ENCODE peak calls at places on chromosome 17, in four cellular contexts. A is A549, O is heart right ventricle, W is cardiac muscle cell. J is an unnamed sample.

GRCh38 chr17:14306602-14307001 is 5.7 kb downstream of the HS3ST3B1 start:
- DNase-seq in W (no peak), O (no peak), A (no peak), J (no peak)

GRCh38 chr17:78408476-78409020 is 30.1 kb downstream of the PGS1 start:
- DNase-seq in O (no peak), W (peak), A (no peak), J (no peak)

GRCh38 chr17:8503807-8504206 is 68.1 kb downstream of the NDEL1 start:
- DNase-seq in W (no peak), A (no peak), O (no peak), J (no peak)

GRCh38 chr17:43515641-43516040 is 30.5 kb downstream of the ETV4 start:
- DNase-seq in A (no peak), O (no peak), W (no peak), J (no peak)

GRCh38 chr17:57421393-57421717 is 165.0 kb downstream of the MSI2 start:
- DNase-seq in A (no peak), O (no peak), W (no peak), J (no peak)

GRCh38 chr17:67289174-67289876 is 44.3 kb upstream of the HELZ start:
- DNase-seq in W (no peak), A (no peak), O (peak), J (peak)

GRCh38 chr17:40062347-40063033 is at the start of gene THRA:
- DNase-seq in O (peak), W (peak), A (peak), J (peak)

GRCh38 chr17:74307984-74308773 is 17.8 kb upstream of the KIF19 start:
- DNase-seq in O (peak), W (no peak), A (no peak), J (no peak)

GRCh38 chr17:2368383-2368782 is 31.1 kb downstream of the SGSM2 start:
- DNase-seq in A (no peak), O (no peak), W (no peak), J (no peak)

GRCh38 chr17:37848690-37849616 is 75.3 kb upstream of the TBC1D3K start:
- DNase-seq in W (no peak), O (no peak), A (peak), J (no peak)

GRCh38 chr17:42132941-42133340 is 10.3 kb downstream of the HSPB9 start:
- DNase-seq in O (peak), W (no peak), A (no peak), J (peak)

GRCh38 chr17:44219126-44219635 is 294 bp downstream of the UBTF start:
- DNase-seq in A (peak), W (no peak), O (peak), J (peak)

GRCh38 chr17:10197362-10197720 is 1.1 kb downstream of the GAS7 start:
- DNase-seq in O (peak), W (peak), A (no peak), J (no peak)

GRCh38 chr17:37708008-37708615 is 36.7 kb downstream of the HNF1B start:
- DNase-seq in A (no peak), O (no peak), W (no peak), J (no peak)

GRCh38 chr17:67276075-67276474 is 31.1 kb upstream of the HELZ start:
- DNase-seq in W (no peak), O (no peak), A (no peak), J (no peak)

GRCh38 chr17:29870836-29871430 is 59.1 kb downstream of the SSH2 start:
- DNase-seq in O (no peak), W (no peak), A (no peak), J (no peak)

GRCh38 chr17:81002409-81003361 is 11.0 kb downstream of the CHMP6 start:
- DNase-seq in A (no peak), O (peak), W (no peak), J (no peak)

GRCh38 chr17:28744104-28744801 is 442 bp downstream of the TRAF4 start:
- DNase-seq in O (no peak), W (peak), A (peak), J (peak)

GRCh38 chr17:38742431-38743308 is 5.5 kb downstream of the PCGF2 start:
- DNase-seq in O (peak), A (no peak), W (no peak), J (peak)

GRCh38 chr17:66948061-66948750 is 16.3 kb upstream of the CACNG4 start:
- DNase-seq in W (no peak), O (no peak), A (no peak), J (no peak)

GRCh38 chr17:35214192-35214591 is 20.0 kb upstream of the SLC35G3 start:
- DNase-seq in W (no peak), O (no peak), A (no peak), J (no peak)

GRCh38 chr17:64218066-64218465 is 45.0 kb downstream of the TEX2 start:
- DNase-seq in A (no peak), O (no peak), W (no peak), J (no peak)

GRCh38 chr17:16026895-16027294 is 27.3 kb downstream of the TTC19 start:
- DNase-seq in O (no peak), A (no peak), W (no peak), J (no peak)

GRCh38 chr17:78568494-78569115 is 8.6 kb downstream of the DNAH17 start:
- DNase-seq in W (no peak), O (no peak), A (no peak), J (no peak)

GRCh38 chr17:34499576-34499975 is 79.8 kb upstream of the TMEM132E start:
- DNase-seq in A (no peak), W (peak), O (no peak), J (no peak)

GRCh38 chr17:43125967-43126910 is 1.1 kb upstream of the BRCA1 start:
- DNase-seq in W (no peak), O (no peak), A (no peak), J (no peak)

GRCh38 chr17:57607553-57608120 is 137.5 kb downstream of the CCDC182 start:
- DNase-seq in A (no peak), O (no peak), W (no peak), J (no peak)

GRCh38 chr17:38579934-38580333 is 25.8 kb downstream of the SRCIN1 start:
- DNase-seq in O (peak), W (peak), A (peak), J (no peak)

GRCh38 chr17:71682174-71682494 is 438.7 kb upstream of the SOX9 start:
- DNase-seq in W (no peak), O (no peak), A (no peak), J (no peak)

GRCh38 chr17:58330997-58331814 is 2.6 kb upstream of the TSPOAP1 start:
- DNase-seq in A (no peak), W (no peak), O (no peak), J (peak)

GRCh38 chr17:11511696-11512095 is 86.6 kb upstream of the DNAH9 start:
- DNase-seq in O (no peak), W (no peak), A (no peak), J (no peak)

GRCh38 chr17:66564992-66565465 is 262.6 kb downstream of the PRKCA start:
- DNase-seq in A (no peak), W (no peak), O (no peak), J (no peak)

GRCh38 chr17:68461122-68461539 is 3.8 kb upstream of the WIPI1 start:
- DNase-seq in A (no peak), W (no peak), O (no peak), J (no peak)

DNA sequence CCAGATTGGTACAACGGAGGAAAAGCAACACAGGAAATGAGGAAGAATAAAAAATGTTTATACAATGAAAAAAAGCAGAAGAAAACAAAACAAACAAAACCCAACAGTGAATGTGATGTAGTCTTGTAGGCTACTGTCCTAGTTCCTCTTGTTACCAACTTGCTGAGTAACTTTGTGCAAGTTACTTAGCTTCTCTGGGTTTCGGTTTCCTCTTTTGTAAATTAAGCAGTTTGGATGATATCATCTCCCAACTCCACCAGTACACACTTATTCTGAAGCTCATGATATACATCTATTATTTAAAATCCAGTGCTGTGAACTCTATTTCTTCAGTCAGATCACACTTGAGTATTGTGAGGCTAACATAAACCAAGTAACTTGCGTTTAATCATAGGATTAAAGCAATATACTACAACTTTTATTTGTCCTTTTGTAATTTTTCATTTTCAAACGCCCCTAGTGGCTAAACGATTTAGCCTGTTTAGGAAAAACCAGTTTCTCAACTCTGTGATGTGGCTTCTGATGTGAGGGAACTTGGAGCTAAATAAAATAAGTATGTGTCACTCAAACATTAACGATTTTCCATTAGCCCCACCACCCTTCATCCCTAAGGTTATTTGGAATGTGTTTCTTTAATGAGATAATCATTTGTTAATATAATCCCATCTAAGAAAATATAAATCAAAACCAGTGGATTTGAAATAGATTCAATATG is 1.4 kb upstream of the UNK start:
- DNase-seq in O (no peak), W (peak), A (no peak), J (no peak)
- H3K4me3 ChIP-seq in O (no peak), W (no peak), A (no peak), J (no peak)

DNA sequence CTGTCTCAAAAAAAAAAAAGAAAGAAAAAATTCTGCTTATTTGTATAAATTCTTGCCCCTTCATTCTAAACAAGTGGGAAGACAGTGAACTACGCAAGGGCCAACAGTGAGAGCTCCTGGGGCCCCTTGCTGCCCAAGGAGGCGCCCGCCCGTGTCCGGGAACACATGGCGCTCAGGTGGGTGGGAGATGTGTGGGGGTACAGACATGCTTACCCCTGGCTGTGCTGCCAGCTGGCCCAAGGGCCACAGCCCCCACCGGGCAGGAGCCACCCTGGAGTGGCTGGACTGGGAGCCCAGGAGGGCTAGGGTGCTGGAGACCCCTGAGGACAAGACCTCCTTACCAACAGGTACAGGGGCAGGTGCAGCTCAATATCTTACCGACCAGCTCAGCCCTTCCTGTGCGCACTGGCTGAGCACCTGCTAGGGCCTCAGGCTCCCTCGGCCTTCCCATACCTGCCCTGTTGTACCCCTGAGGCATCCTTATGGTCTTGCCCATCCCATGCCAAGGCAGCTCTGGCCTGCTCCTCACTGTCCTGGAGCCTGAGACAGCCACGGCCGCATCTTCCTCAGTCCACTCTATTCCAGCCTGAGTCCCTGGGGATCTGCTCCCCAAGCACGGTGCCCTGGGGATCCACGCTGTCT is 56.2 kb downstream of the CCDC57 start:
- DNase-seq in O (no peak), A (no peak), W (no peak), J (no peak)
- H3K4me3 ChIP-seq in O (no peak), A (no peak), W (no peak), J (no peak)

DNA sequence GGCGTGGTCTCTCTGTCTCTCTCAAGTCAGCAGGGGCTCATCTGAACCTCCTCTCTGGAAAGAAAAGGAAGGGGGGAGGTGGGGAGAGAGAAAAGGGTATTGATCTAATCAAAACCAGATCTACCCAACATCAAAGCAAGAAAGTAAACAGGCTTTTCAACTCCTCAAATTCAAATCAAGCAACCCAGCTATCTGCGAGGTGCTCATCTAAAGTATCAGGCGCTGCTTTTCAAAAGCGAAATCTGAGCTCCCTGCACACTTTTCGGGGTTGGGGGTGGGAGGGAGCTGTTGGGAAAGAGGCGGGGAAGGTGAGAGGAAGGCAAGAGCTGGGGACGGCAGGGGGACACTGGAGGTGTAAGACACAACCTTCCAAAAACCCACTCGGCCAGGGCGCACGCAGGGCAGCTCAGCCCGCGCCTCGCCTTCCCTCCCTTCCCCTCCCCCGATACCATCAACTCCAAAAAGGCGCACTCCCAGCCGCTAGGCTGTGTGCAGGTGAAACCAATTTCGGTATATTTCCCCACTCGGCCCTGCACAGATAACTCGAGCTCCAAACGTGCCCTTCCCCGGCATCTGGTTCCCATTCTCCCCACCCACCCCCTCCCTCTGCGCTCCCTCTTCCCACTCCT is 2.7 kb downstream of the AXIN2 start:
- DNase-seq in W (peak), A (no peak), O (no peak), J (no peak)
- H3K4me3 ChIP-seq in W (peak), A (peak), O (peak), J (peak)

GRCh38 chr17:31499771-31500554 is 108.5 kb downstream of the RAB11FIP4 start:
- DNase-seq in O (peak), A (no peak), W (no peak), J (no peak)
- H3K4me3 ChIP-seq in O (no peak), A (no peak), W (no peak), J (no peak)

GRCh38 chr17:48003686-48004120 is 32.8 kb downstream of the CDK5RAP3 start:
- DNase-seq in O (no peak), W (no peak), A (no peak), J (no peak)
- H3K4me3 ChIP-seq in O (no peak), W (no peak), A (no peak), J (no peak)

GRCh38 chr17:55284944-55285339 is 20.2 kb downstream of the HLF start:
- DNase-seq in O (no peak), W (no peak), A (no peak), J (no peak)
- H3K4me3 ChIP-seq in O (no peak), W (no peak), A (no peak), J (no peak)